ENCODE peak calls at places on chromosomes 11 and 22, in seven cellular contexts. N is NB4; C is activated T-helper 1 cell treated with anti-CD3 and anti-CD28 coated beads, Interleukin-12 subunit alpha, Interleukin-12 subunit beta, Interleukin-2, Interleukin-4 antibody, amounts not matched to agents 30 ng/mL and 10 ng/mL and 1 ng/mL, durations not matched to agents 14 hours and 24 hours and 36 hours; V is myocyte; R is lower leg skin; B is tibial nerve; D is small intestine. U is an unnamed sample.

GRCh38 chr22:44383652-44384562 is 71.2 kb upstream of the SHISAL1 start:
- DNase-seq in N (no peak), R (no peak), D (no peak), C (no peak), B (no peak), V (no peak), U (no peak)

GRCh38 chr11:44596541-44597276 is 31.2 kb downstream of the CD82 start:
- DNase-seq in C (peak), B (no peak), N (peak), R (no peak), V (peak), D (no peak), U (no peak)

GRCh38 chr22:37282385-37282677 is at the start of gene CYTH4:
- DNase-seq in D (peak), N (peak), V (no peak), R (peak), B (no peak), C (peak), U (peak)

GRCh38 chr11:106076421-106076922 is 675 bp downstream of the KBTBD3 start:
- DNase-seq in D (peak), B (no peak), R (peak), V (no peak), C (no peak), N (no peak), U (peak)

GRCh38 chr11:76327756-76328388 is 53.1 kb downstream of the THAP12 start:
- DNase-seq in V (no peak), R (no peak), C (no peak), D (no peak), N (no peak), B (no peak), U (no peak)

GRCh38 chr11:86876716-86877234 is 76.4 kb downstream of the PRSS23 start:
- DNase-seq in D (no peak), C (no peak), B (no peak), N (no peak), V (no peak), R (no peak), U (no peak)

GRCh38 chr22:36027579-36027959 is 1.1 kb downstream of the RBFOX2 start:
- DNase-seq in D (peak), B (no peak), C (no peak), R (no peak), N (peak), V (no peak), U (peak)

GRCh38 chr11:19694796-19695345 is 17.8 kb upstream of the NAV2 start:
- DNase-seq in B (no peak), C (no peak), D (no peak), V (no peak), R (no peak), N (no peak), U (no peak)

GRCh38 chr11:73333626-73334199 is 25.6 kb downstream of the ARHGEF17 start:
- DNase-seq in D (no peak), R (no peak), B (no peak), N (no peak), C (no peak), V (no peak), U (no peak)

GRCh38 chr11:85822814-85823213 is 11.9 kb upstream of the SYTL2 start:
- DNase-seq in N (no peak), V (peak), D (no peak), B (no peak), R (no peak), C (no peak), U (no peak)

GRCh38 chr11:105298630-105299029 is 159.1 kb upstream of the CARD18 start:
- DNase-seq in N (no peak), R (no peak), D (no peak), V (no peak), C (no peak), B (no peak), U (no peak)

GRCh38 chr22:50260801-50261614 is 475 bp downstream of the MAPK12 start:
- DNase-seq in R (no peak), C (no peak), B (no peak), V (peak), D (no peak), N (peak), U (peak)

GRCh38 chr11:112004389-112004788 is 20.8 kb upstream of the DLAT start:
- DNase-seq in N (peak), V (no peak), C (no peak), D (no peak), B (no peak), R (no peak), U (peak)

GRCh38 chr11:17314904-17315426 is 36.6 kb upstream of the NCR3LG1 start:
- DNase-seq in V (no peak), C (no peak), D (no peak), N (no peak), R (no peak), B (no peak), U (no peak)

GRCh38 chr11:5046754-5047330 is 516 bp downstream of the OR52J3 start:
- DNase-seq in N (no peak), D (no peak), V (no peak), C (no peak), B (no peak), R (no peak), U (no peak)

GRCh38 chr11:118895093-118896039 is 11.7 kb downstream of the CXCR5 start:
- DNase-seq in N (no peak), D (peak), V (no peak), C (peak), B (no peak), R (no peak), U (no peak)

GRCh38 chr22:44068422-44069191 is 44.5 kb downstream of the PARVB start:
- DNase-seq in N (peak), B (no peak), R (peak), D (no peak), V (peak), C (no peak), U (no peak)

U was measured in Karpas-422.